ENCODE peak calls at places on chromosomes 16 and 17, in four cellular contexts. P, W, H and S are unnamed samples.

GRCh38 chr17:55774834-55775233 is 24.0 kb downstream of the PCTP start:
- DNase-seq in H (no peak), P (no peak), W (no peak), S (no peak)

GRCh38 chr16:84396537-84397008 is 28.2 kb downstream of the ATP2C2 start:
- DNase-seq in P (peak), W (peak), H (no peak), S (peak)

GRCh38 chr17:62687997-62688396 is 60.5 kb downstream of the MRC2 start:
- DNase-seq in H (no peak), W (no peak), P (no peak), S (no peak)

GRCh38 chr17:80426671-80427326 is 11.8 kb downstream of the ENDOV start:
- DNase-seq in H (peak), W (peak), P (peak), S (peak)

GRCh38 chr16:80997964-80998620 is 8.6 kb downstream of the CMC2 start:
- DNase-seq in P (no peak), H (no peak), W (no peak), S (no peak)

GRCh38 chr16:88560722-88561484 is 9.3 kb upstream of the ZC3H18 start:
- DNase-seq in W (peak), P (peak), H (no peak), S (peak)

GRCh38 chr17:81251943-81252301 is 12.8 kb downstream of the NDUFAF8 start:
- DNase-seq in H (no peak), P (no peak), W (no peak), S (no peak)

GRCh38 chr17:81825841-81826471 is 7.1 kb downstream of the MCRIP1 start:
- DNase-seq in H (no peak), P (no peak), W (no peak), S (no peak)

GRCh38 chr17:72726936-72727335 is 365.6 kb downstream of the SLC39A11 start:
- DNase-seq in W (peak), P (no peak), H (no peak), S (peak)

GRCh38 chr16:4882633-4883285 is 35.5 kb downstream of the UBN1 start:
- DNase-seq in W (peak), H (no peak), P (peak), S (peak)

GRCh38 chr17:2937331-2938003 is 125.9 kb downstream of the OR1D5 start:
- DNase-seq in H (no peak), P (no peak), W (no peak), S (no peak)

GRCh38 chr17:38706625-38707298 is 1.7 kb downstream of the MLLT6 start:
- DNase-seq in H (no peak), W (no peak), P (no peak), S (no peak)

GRCh38 chr16:5003828-5004227 is 29.9 kb downstream of the NAGPA start:
- DNase-seq in P (no peak), W (no peak), H (no peak), S (no peak)

GRCh38 chr16:46428108-46429061 is 192.8 kb downstream of the SHCBP1 start:
- DNase-seq in H (no peak), W (no peak), P (no peak), S (no peak)

GRCh38 chr17:44875761-44876160 is 23.5 kb downstream of the EFTUD2 start:
- DNase-seq in P (no peak), W (no peak), H (no peak), S (no peak)

GRCh38 chr17:35900280-35900679 is 20.1 kb upstream of the CCL5 start:
- DNase-seq in W (no peak), H (no peak), P (no peak), S (no peak)

GRCh38 chr16:88351521-88352101 is 31.1 kb upstream of the ZNF469 start:
- DNase-seq in H (no peak), W (no peak), P (no peak), S (no peak)